ENCODE peak calls at places on chromosomes 16 and 17, in five cellular contexts. H, G, X, J and D are unnamed samples.

GRCh38 chr16:47317465-47318240 is 143.2 kb downstream of the ITFG1 start:
- DNase-seq in H (no peak), G (no peak), X (no peak), J (no peak), D (no peak)

GRCh38 chr17:235831-236640 is 54.6 kb upstream of the DOC2B start:
- DNase-seq in H (no peak), G (no peak), X (no peak), J (no peak), D (no peak)

GRCh38 chr17:61399131-61400057 is at the start of gene TBX2:
- DNase-seq in H (no peak), G (no peak), X (peak), J (peak), D (no peak)

GRCh38 chr16:88456356-88457292 is 3.5 kb downstream of the ZFPM1 start:
- DNase-seq in H (no peak), G (peak), X (no peak), J (no peak), D (peak)

GRCh38 chr16:51382215-51382614 is 231.1 kb upstream of the SALL1 start:
- DNase-seq in H (no peak), G (no peak), X (no peak), J (no peak), D (no peak)

GRCh38 chr17:6069611-6070279 is 434 bp upstream of the WSCD1 start:
- DNase-seq in H (no peak), G (no peak), X (no peak), J (no peak), D (no peak)

GRCh38 chr16:22353188-22353919 is 21.1 kb downstream of the CDR2 start:
- DNase-seq in H (no peak), G (no peak), X (no peak), J (no peak), D (no peak)

GRCh38 chr16:14405611-14406537 is 224.2 kb downstream of the PARN start:
- DNase-seq in H (peak), G (no peak), X (no peak), J (no peak), D (no peak)

GRCh38 chr17:55421179-55421934 is at the start of gene MMD:
- DNase-seq in H (peak), G (no peak), X (no peak), J (no peak), D (no peak)

GRCh38 chr16:19517424-19518089 is 4.3 kb downstream of the GDE1 start:
- DNase-seq in H (peak), G (no peak), X (no peak), J (no peak), D (peak)

GRCh38 chr17:8412089-8412488 is 14.5 kb upstream of the RNF222 start:
- DNase-seq in H (no peak), G (no peak), X (no peak), J (no peak), D (no peak)

GRCh38 chr16:9123871-9124270 is 32.4 kb downstream of the HAPSTR1 start:
- DNase-seq in H (no peak), G (no peak), X (no peak), J (no peak), D (no peak)

GRCh38 chr17:50129946-50130777 is at the start of gene SAMD14:
- DNase-seq in H (peak), G (no peak), X (no peak), J (no peak), D (peak)

GRCh38 chr17:42676424-42677011 is at the start of gene PLEKHH3:
- DNase-seq in H (peak), G (no peak), X (peak), J (no peak), D (no peak)

GRCh38 chr17:2170023-2170422 is 115.1 kb downstream of the HIC1 start:
- DNase-seq in H (peak), G (no peak), X (no peak), J (no peak), D (peak)

GRCh38 chr17:43757171-43757660 is 1.4 kb downstream of the SOST start:
- DNase-seq in H (no peak), G (no peak), X (no peak), J (no peak), D (no peak)

GRCh38 chr16:12406158-12406557 is 397.5 kb downstream of the CPPED1 start:
- DNase-seq in H (no peak), G (no peak), X (no peak), J (no peak), D (no peak)

GRCh38 chr17:37725601-37726146 is 19.2 kb downstream of the HNF1B start:
- DNase-seq in H (no peak), G (no peak), X (no peak), J (no peak), D (no peak)

GRCh38 chr16:74190292-74190691 is 106.3 kb upstream of the PSMD7 start:
- DNase-seq in H (no peak), G (no peak), X (no peak), J (no peak), D (no peak)

GRCh38 chr17:226773-227580 is 45.5 kb upstream of the DOC2B start:
- DNase-seq in H (no peak), G (no peak), X (no peak), J (no peak), D (no peak)

GRCh38 chr17:58669853-58670252 is 22.0 kb downstream of the TEX14 start:
- DNase-seq in H (no peak), G (no peak), X (no peak), J (no peak), D (no peak)

GRCh38 chr17:44677136-44677535 is 12.4 kb downstream of the CCDC43 start:
- DNase-seq in H (no peak), G (no peak), X (no peak), J (no peak), D (no peak)

GRCh38 chr17:44979426-44980273 is 11.5 kb upstream of the C1QL1 start:
- DNase-seq in H (no peak), G (no peak), X (no peak), J (peak), D (no peak)

GRCh38 chr16:90044111-90044551 is 24.9 kb upstream of the DBNDD1 start:
- DNase-seq in H (no peak), G (no peak), X (no peak), J (no peak), D (no peak)

GRCh38 chr17:36544049-36544319 is 735 bp upstream of the GGNBP2 start:
- DNase-seq in H (peak), G (no peak), X (peak), J (no peak), D (peak)

GRCh38 chr17:57407287-57408063 is 151.2 kb downstream of the MSI2 start:
- DNase-seq in H (no peak), G (no peak), X (peak), J (no peak), D (no peak)

GRCh38 chr16:58509256-58510096 is 5.8 kb upstream of the SETD6 start:
- DNase-seq in H (no peak), G (no peak), X (no peak), J (no peak), D (no peak)

GRCh38 chr17:64399767-64400156 is 9.1 kb upstream of the PECAM1 start:
- DNase-seq in H (no peak), G (no peak), X (no peak), J (no peak), D (no peak)

GRCh38 chr17:18968945-18969887 is 17.3 kb downstream of the SLC5A10 start:
- DNase-seq in H (no peak), G (no peak), X (no peak), J (no peak), D (no peak)

GRCh38 chr17:1999557-2000251 is 25.4 kb downstream of the RTN4RL1 start:
- DNase-seq in H (no peak), G (no peak), X (no peak), J (no peak), D (no peak)

GRCh38 chr16:23432176-23433128 is 20.5 kb downstream of the COG7 start:
- DNase-seq in H (no peak), G (no peak), X (no peak), J (no peak), D (no peak)